ENCODE peak calls at places on chromosome 22, in four cellular contexts. H is thoracic aorta, F is WTC11, W is esophagus muscularis mucosa. U is an unnamed sample.

GRCh38 chr22:49546811-49547585 is 280.7 kb downstream of the BRD1 start:
- DNase-seq in W (no peak), H (no peak), F (peak), U (no peak)

GRCh38 chr22:46053563-46054090 is 76.7 kb upstream of the WNT7B start:
- DNase-seq in W (no peak), H (no peak), F (no peak), U (peak)

GRCh38 chr22:42642801-42643631 is 2.6 kb upstream of the ATP5MGL start:
- DNase-seq in F (no peak), W (no peak), H (no peak), U (no peak)

GRCh38 chr22:42994917-42995562 is 19.9 kb downstream of the PACSIN2 start:
- DNase-seq in W (no peak), H (peak), F (no peak), U (no peak)

GRCh38 chr22:27546157-27546556 is 255.4 kb downstream of the MN1 start:
- DNase-seq in H (no peak), W (no peak), F (no peak), U (no peak)

GRCh38 chr22:27456696-27457503 is 344.7 kb downstream of the MN1 start:
- DNase-seq in H (no peak), W (no peak), F (no peak), U (no peak)

GRCh38 chr22:39287076-39287743 is 32.2 kb downstream of the RPL3 start:
- DNase-seq in F (no peak), H (no peak), W (no peak), U (no peak)

GRCh38 chr22:48832592-48832991 is 995.1 kb downstream of the BRD1 start:
- DNase-seq in H (no peak), F (no peak), W (no peak), U (no peak)

GRCh38 chr22:27112273-27112672 is 454.9 kb downstream of the MIAT start:
- DNase-seq in F (no peak), W (no peak), H (no peak), U (no peak)

GRCh38 chr22:44398791-44399190 is 86.0 kb upstream of the SHISAL1 start:
- DNase-seq in F (no peak), H (no peak), W (no peak), U (peak)

GRCh38 chr22:25403752-25404471 is 160.6 kb upstream of the GRK3 start:
- DNase-seq in H (no peak), W (no peak), F (no peak), U (no peak)

GRCh38 chr22:38071421-38072321 is 12.3 kb downstream of the SLC16A8 start:
- DNase-seq in H (no peak), W (no peak), F (no peak), U (no peak)

GRCh38 chr22:39130892-39131855 is 21.3 kb downstream of the CBX7 start:
- DNase-seq in H (no peak), F (no peak), W (no peak), U (no peak)

GRCh38 chr22:50445071-50445879 is 29.6 kb downstream of the SBF1 start:
- DNase-seq in W (no peak), F (no peak), H (no peak), U (no peak)

GRCh38 chr22:38830026-38830844 is 13.6 kb downstream of the NPTXR start:
- DNase-seq in W (no peak), H (no peak), F (no peak), U (no peak)

GRCh38 chr22:48602805-48603518 is 1224.7 kb downstream of the BRD1 start:
- DNase-seq in H (no peak), W (no peak), F (no peak), U (no peak)

GRCh38 chr22:28345304-28345703 is 334.3 kb downstream of the TTC28 start:
- DNase-seq in H (no peak), F (no peak), W (no peak), U (no peak)

DNA sequence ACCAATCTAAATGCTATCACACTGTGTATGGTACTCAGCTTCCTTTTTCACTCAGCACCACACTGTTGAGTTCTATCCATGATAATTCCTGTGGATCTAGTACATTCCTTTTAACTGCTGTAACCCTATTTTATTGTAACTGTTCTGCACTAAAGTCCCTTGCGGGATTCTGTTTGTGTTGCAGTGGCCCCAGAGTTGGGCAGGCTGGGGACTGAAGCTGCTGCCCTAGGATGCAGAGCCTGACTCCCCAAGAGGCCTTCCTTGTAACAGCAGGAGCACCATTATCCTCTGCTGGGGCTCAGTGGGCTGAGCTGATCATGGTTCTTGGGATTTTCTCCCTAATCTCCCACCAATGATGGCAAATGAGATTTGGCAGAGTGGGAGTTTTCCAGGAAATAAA is 77.7 kb downstream of the CABIN1 start:
- DNase-seq in F (no peak), H (no peak), W (no peak), U (no peak)
- TF ChIP-seq CTCF in F (no peak), H (no peak), W (no peak), U (no peak)

DNA sequence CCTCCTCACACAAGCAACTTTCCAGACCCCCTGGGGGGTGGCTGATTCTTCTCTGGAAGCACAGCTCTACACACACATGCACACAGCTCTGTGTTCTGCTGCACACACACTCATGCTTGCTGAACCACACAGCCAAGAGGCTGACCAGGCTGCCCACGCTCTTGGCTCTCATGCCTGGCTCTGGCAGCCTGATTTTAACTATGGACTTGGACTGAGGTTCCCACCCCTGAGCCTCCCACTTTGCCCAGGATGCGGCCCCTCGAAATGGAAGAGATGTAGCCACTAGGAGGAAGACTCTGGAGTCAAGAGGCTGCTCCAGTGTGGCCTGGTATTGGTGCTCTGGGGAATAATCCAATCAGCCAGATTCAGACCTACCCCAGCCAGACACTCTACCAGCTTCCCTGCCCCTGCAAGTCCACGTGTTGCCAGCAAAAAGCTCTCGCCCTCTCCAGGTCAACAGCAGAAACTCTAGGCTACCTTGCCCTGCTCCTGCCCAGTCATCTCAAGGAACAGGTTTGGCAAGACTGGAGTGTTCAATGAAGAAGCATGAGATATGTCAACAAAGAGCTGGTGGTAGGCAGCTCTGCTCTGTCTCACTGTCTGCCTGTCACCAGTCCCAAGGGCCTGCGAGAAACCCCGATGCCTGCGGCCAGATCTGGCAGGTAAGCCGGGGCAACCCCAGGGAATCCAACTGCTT is 8.8 kb upstream of the CASTOR1 start:
- DNase-seq in H (no peak), W (no peak), F (no peak), U (no peak)
- TF ChIP-seq CTCF in H (no peak), W (no peak), F (no peak), U (no peak)

DNA sequence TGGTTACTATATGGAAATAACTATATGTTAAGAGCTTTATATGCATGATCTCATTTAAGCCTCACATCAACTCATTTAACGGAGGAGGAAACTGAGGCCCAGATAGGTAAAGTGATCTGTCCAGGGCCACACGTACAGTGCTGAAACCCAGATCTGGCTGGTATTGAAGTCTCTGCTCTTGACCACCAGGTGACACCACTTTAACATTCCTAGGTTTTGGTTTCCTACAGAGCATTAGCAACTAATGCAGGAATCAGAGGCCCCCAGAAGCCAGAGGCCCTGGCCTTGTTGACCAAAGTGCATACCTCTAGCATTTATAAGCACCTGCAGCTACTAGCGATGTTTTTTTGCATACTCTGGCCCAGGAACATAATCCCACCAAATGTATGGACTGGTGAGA is 12.9 kb upstream of the LIMK2 start:
- DNase-seq in H (no peak), F (no peak), W (no peak), U (no peak)
- TF ChIP-seq CTCF in H (no peak), F (no peak), W (no peak), U (no peak)

GRCh38 chr22:24270556-24271405 is at the start of gene SPECC1L:
- DNase-seq in H (peak), W (peak), F (peak), U (peak)
- TF ChIP-seq CTCF in H (no peak), W (peak), F (no peak), U (no peak)

GRCh38 chr22:19554834-19555404 is 30.7 kb upstream of the CLDN5 start:
- DNase-seq in F (peak), W (no peak), H (no peak), U (no peak)
- TF ChIP-seq CTCF in F (no peak), W (no peak), H (no peak), U (no peak)

DNA sequence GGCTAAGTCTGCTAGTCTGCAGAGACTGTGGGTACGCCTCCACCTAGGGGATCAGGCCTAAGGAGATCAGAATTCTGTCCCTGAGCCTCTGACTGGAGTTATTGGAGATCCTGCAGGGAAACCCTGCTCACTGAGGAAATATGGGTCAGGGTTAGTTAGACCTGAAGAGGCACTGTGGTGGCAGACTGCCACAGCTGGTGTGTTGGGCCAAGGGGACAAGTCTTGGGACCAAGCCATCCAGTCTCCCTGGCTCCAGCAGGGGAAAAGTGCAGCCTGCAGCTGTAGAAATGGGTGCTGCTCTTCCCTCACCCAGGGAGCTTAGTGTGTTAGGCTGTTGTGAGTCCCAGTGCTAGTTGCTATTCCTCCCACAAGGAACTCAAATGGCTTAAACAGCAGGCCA is 334.8 kb upstream of the LARGE1 start:
- DNase-seq in F (no peak), H (no peak), W (no peak), U (no peak)
- TF ChIP-seq CTCF in F (no peak), H (no peak), W (no peak), U (no peak)

GRCh38 chr22:22949953-22950352 is 62.3 kb downstream of the IGLL5 start:
- DNase-seq in H (no peak), F (no peak), W (no peak), U (no peak)
- TF ChIP-seq CTCF in H (no peak), F (no peak), W (no peak), U (no peak)